ENCODE peak calls at places on chromosomes 11 and 22, in five cellular contexts. One of them, this sample, is unnamed.

GRCh38 chr11:64306876-64307622 is 1.7 kb downstream of the ESRRA start:
- DNase-seq in IMR-90: no peak
- DNase-seq in mesendoderm: no peak
- DNase-seq in H9: no peak
- DNase-seq in mesenchymal stem cell: no peak
- DNase-seq in this sample: no peak

GRCh38 chr22:45254789-45255261 is 14.1 kb upstream of the KIAA0930 start:
- DNase-seq in IMR-90: no peak
- DNase-seq in mesendoderm: no peak
- DNase-seq in H9: no peak
- DNase-seq in mesenchymal stem cell: no peak
- DNase-seq in this sample: no peak

GRCh38 chr11:126485021-126485781 is 129.7 kb downstream of the ST3GAL4 start:
- DNase-seq in IMR-90: peak
- DNase-seq in mesendoderm: no peak
- DNase-seq in H9: no peak
- DNase-seq in mesenchymal stem cell: peak
- DNase-seq in this sample: no peak

GRCh38 chr22:25366876-25367466 is 147.5 kb downstream of the CRYBB2 start:
- DNase-seq in IMR-90: no peak
- DNase-seq in mesendoderm: no peak
- DNase-seq in H9: no peak
- DNase-seq in mesenchymal stem cell: no peak
- DNase-seq in this sample: no peak

GRCh38 chr11:62545437-62546243 is 966 bp downstream of the AHNAK start:
- DNase-seq in IMR-90: peak
- DNase-seq in mesendoderm: peak
- DNase-seq in H9: peak
- DNase-seq in mesenchymal stem cell: peak
- DNase-seq in this sample: peak

GRCh38 chr11:118921121-118921928 is 4.4 kb downstream of the BCL9L start:
- DNase-seq in IMR-90: peak
- DNase-seq in mesendoderm: peak
- DNase-seq in H9: peak
- DNase-seq in mesenchymal stem cell: peak
- DNase-seq in this sample: no peak

GRCh38 chr11:42410251-42410956 is 901.4 kb upstream of the API5 start:
- DNase-seq in IMR-90: no peak
- DNase-seq in mesendoderm: peak
- DNase-seq in H9: no peak
- DNase-seq in mesenchymal stem cell: no peak
- DNase-seq in this sample: no peak

GRCh38 chr22:38843201-38843715 is 570 bp downstream of the NPTXR start:
- DNase-seq in IMR-90: peak
- DNase-seq in mesendoderm: peak
- DNase-seq in H9: peak
- DNase-seq in mesenchymal stem cell: peak
- DNase-seq in this sample: peak

GRCh38 chr11:116731097-116731761 is 41.6 kb downstream of the BUD13 start:
- DNase-seq in IMR-90: peak
- DNase-seq in mesendoderm: peak
- DNase-seq in H9: peak
- DNase-seq in mesenchymal stem cell: peak
- DNase-seq in this sample: peak

GRCh38 chr22:47090591-47091240 is 328.3 kb downstream of the TBC1D22A start:
- DNase-seq in IMR-90: peak
- DNase-seq in mesendoderm: peak
- DNase-seq in H9: peak
- DNase-seq in mesenchymal stem cell: peak
- DNase-seq in this sample: peak

GRCh38 chr11:93131709-93132108 is 66.1 kb downstream of the SLC36A4 start:
- DNase-seq in IMR-90: no peak
- DNase-seq in mesendoderm: peak
- DNase-seq in H9: no peak
- DNase-seq in mesenchymal stem cell: no peak
- DNase-seq in this sample: no peak

GRCh38 chr22:34236527-34236926 is 316.3 kb upstream of the LARGE1 start:
- DNase-seq in IMR-90: no peak
- DNase-seq in mesendoderm: peak
- DNase-seq in H9: no peak
- DNase-seq in mesenchymal stem cell: no peak
- DNase-seq in this sample: no peak

GRCh38 chr11:44625759-44626523 is 60.5 kb downstream of the CD82 start:
- DNase-seq in IMR-90: no peak
- DNase-seq in mesendoderm: no peak
- DNase-seq in H9: no peak
- DNase-seq in mesenchymal stem cell: no peak
- DNase-seq in this sample: no peak

GRCh38 chr11:5476184-5476819 is 12.2 kb upstream of the OR52D1 start:
- DNase-seq in IMR-90: peak
- DNase-seq in mesendoderm: peak
- DNase-seq in H9: peak
- DNase-seq in mesenchymal stem cell: peak
- DNase-seq in this sample: peak

GRCh38 chr11:74611369-74611861 is 19.0 kb downstream of the POLD3 start:
- DNase-seq in IMR-90: peak
- DNase-seq in mesendoderm: peak
- DNase-seq in H9: no peak
- DNase-seq in mesenchymal stem cell: peak
- DNase-seq in this sample: no peak

GRCh38 chr11:91350931-91351330 is 873.7 kb upstream of the FAT3 start:
- DNase-seq in IMR-90: no peak
- DNase-seq in mesendoderm: peak
- DNase-seq in H9: no peak
- DNase-seq in mesenchymal stem cell: no peak
- DNase-seq in this sample: no peak

GRCh38 chr11:69817265-69818236 is 1.7 kb downstream of the FGF3 start:
- DNase-seq in IMR-90: no peak
- DNase-seq in mesendoderm: peak
- DNase-seq in H9: no peak
- DNase-seq in mesenchymal stem cell: peak
- DNase-seq in this sample: no peak

GRCh38 chr11:109320595-109320994 is 101.4 kb upstream of the C11orf87 start:
- DNase-seq in IMR-90: peak
- DNase-seq in mesendoderm: peak
- DNase-seq in H9: no peak
- DNase-seq in mesenchymal stem cell: peak
- DNase-seq in this sample: no peak

DNA sequence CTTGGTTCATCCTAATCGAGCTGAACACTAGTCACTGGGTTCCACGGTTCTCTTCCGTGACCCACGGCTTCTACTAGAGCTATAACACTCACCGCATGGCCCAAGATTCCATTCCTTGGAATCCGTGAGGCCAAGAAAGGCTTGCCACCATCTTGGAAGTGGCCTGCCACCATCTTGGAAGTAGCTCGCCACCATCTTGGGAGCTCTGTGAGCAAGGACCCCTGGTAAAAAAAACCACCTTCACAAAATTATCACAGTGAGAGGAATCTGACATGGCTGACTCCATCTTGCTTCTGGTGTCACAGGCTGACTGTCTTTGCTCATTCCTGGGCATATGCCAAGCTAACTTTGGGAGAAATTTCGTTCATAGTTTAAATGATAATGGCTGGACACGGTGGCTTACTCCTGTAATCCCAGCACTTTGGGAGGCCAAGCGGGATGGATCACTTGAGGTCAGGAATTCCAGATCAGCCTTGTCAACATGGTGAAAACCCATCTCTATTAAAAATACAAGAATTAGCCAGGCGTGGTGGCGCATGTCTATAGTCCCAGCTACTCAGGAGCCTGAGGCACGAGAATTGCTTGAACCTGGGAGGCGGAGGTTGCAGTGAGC is 18.9 kb upstream of the KCTD14 start:
- DNase-seq in IMR-90: no peak
- DNase-seq in mesendoderm: no peak
- DNase-seq in H9: no peak
- DNase-seq in mesenchymal stem cell: no peak
- DNase-seq in this sample: no peak
- H2BK15ac ChIP-seq in IMR-90: no peak
- H2BK15ac ChIP-seq in mesendoderm: no peak
- H2BK15ac ChIP-seq in H9: no peak
- H2BK15ac ChIP-seq in mesenchymal stem cell: no peak
- H2BK15ac ChIP-seq in this sample: no peak

DNA sequence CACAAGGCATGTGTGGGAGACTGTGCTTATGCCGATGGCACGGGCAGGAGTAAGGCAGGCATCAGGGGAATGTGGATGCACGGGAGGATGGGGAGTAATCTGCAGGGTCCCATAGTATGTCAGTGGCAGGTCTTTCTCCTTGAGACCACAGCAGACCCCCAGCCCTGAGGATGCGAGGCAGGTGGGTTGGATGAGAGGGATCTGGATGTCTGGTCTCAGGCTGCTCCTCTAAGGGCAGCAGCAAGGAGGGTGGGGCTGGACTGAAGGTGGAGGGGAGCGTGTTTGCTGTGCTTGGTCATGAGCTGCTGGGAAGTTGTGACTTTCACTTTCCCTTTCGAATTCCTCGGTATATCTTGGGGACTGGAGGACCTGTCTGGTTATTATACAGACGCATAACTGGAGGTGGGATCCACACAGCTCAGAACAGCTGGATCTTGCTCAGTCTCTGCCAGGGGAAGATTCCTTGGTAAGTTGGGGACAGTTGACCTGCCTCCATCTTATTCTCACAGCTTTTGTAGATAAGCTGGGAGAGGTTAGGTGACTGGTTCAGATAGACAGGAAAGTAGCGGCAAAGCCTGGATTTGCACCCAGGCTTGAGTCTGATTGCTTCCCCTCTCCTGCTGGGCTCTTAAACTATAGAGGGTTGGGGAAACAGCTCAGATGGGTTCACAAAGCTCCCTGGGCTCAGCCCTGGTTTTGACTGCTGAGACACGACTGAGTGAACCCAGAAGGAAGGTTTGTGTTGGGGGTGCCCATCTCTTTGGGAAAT is at the start of gene APOL1:
- DNase-seq in IMR-90: peak
- DNase-seq in mesendoderm: no peak
- DNase-seq in H9: peak
- DNase-seq in mesenchymal stem cell: peak
- DNase-seq in this sample: no peak
- H2BK15ac ChIP-seq in IMR-90: peak
- H2BK15ac ChIP-seq in mesendoderm: no peak
- H2BK15ac ChIP-seq in H9: no peak
- H2BK15ac ChIP-seq in mesenchymal stem cell: no peak
- H2BK15ac ChIP-seq in this sample: no peak

GRCh38 chr22:29331213-29331612 is 15.7 kb upstream of the RASL10A start:
- DNase-seq in IMR-90: no peak
- DNase-seq in mesendoderm: no peak
- DNase-seq in H9: no peak
- DNase-seq in mesenchymal stem cell: no peak
- DNase-seq in this sample: no peak
- H2BK15ac ChIP-seq in IMR-90: no peak
- H2BK15ac ChIP-seq in mesendoderm: no peak
- H2BK15ac ChIP-seq in H9: no peak
- H2BK15ac ChIP-seq in mesenchymal stem cell: peak
- H2BK15ac ChIP-seq in this sample: peak

GRCh38 chr11:134038897-134039470 is 29.9 kb upstream of the JAM3 start:
- DNase-seq in IMR-90: peak
- DNase-seq in mesendoderm: no peak
- DNase-seq in H9: no peak
- DNase-seq in mesenchymal stem cell: peak
- DNase-seq in this sample: no peak
- H2BK15ac ChIP-seq in IMR-90: peak
- H2BK15ac ChIP-seq in mesendoderm: no peak
- H2BK15ac ChIP-seq in H9: no peak
- H2BK15ac ChIP-seq in mesenchymal stem cell: peak
- H2BK15ac ChIP-seq in this sample: no peak

GRCh38 chr22:40423882-40424640 is 53.7 kb downstream of the SGSM3 start:
- DNase-seq in IMR-90: no peak
- DNase-seq in mesendoderm: no peak
- DNase-seq in H9: no peak
- DNase-seq in mesenchymal stem cell: no peak
- DNase-seq in this sample: no peak
- H2BK15ac ChIP-seq in IMR-90: no peak
- H2BK15ac ChIP-seq in mesendoderm: no peak
- H2BK15ac ChIP-seq in H9: no peak
- H2BK15ac ChIP-seq in mesenchymal stem cell: no peak
- H2BK15ac ChIP-seq in this sample: no peak